ENCODE peak calls at places on chromosomes 1 and 21, in ten cellular contexts. Z is hepatocyte; V is LNCaP clone FGC; H is fibroblast of mammary gland; K is cardiac muscle cell; B is cardiac fibroblast; P is heart left ventricle; U is neural crest cell; M is activated CD8-positive, alpha-beta T cell treated with anti-CD3 and anti-CD28 coated beads for 36 hours; O is brain microvascular endothelial cell. D is an unnamed sample.

GRCh38 chr1:13619909-13620308 is 36.3 kb downstream of the PDPN start:
- DNase-seq in O (no peak), V (no peak), K (no peak), P (no peak), Z (peak; percentile 68), M (no peak), B (peak; percentile 69), U (no peak), H (peak; percentile 78), D (no peak)

GRCh38 chr1:17984510-17985085 is 123.0 kb upstream of the IGSF21 start:
- DNase-seq in M (peak; percentile 54), B (no peak), V (no peak), Z (peak; percentile 38), H (peak; percentile 33), O (no peak), P (no peak), U (peak; percentile 58), K (peak; percentile 47), D (peak; percentile 50)

GRCh38 chr21:42337830-42338729 is 12.7 kb downstream of the TFF2 start:
- DNase-seq in K (peak; percentile 63), H (peak; percentile 37), U (peak; percentile 65), O (peak; percentile 34), V (peak; percentile 89), M (peak; percentile 94), Z (peak; percentile 88), B (peak; percentile 50), P (peak; percentile 47), D (peak; percentile 83)

GRCh38 chr1:101199637-101199982 is 37.2 kb upstream of the S1PR1 start:
- DNase-seq in Z (no peak), P (no peak), O (no peak), V (no peak), H (no peak), U (no peak), B (no peak), K (no peak), M (no peak), D (no peak)

GRCh38 chr1:201384406-201384782 is 6.9 kb upstream of the TNNT2 start:
- DNase-seq in U (no peak), O (no peak), K (no peak), M (no peak), P (no peak), Z (no peak), H (peak; percentile 7), B (no peak), V (no peak), D (no peak)

GRCh38 chr21:32861871-32862270 is 90.3 kb upstream of the PAXBP1 start:
- DNase-seq in M (no peak), H (peak; percentile 78), P (no peak), Z (no peak), O (no peak), V (no peak), U (no peak), B (peak; percentile 73), K (no peak), D (no peak)

GRCh38 chr1:43069481-43070050 is 102.5 kb downstream of the EBNA1BP2 start:
- DNase-seq in M (no peak), V (no peak), P (no peak), Z (peak; percentile 62), H (no peak), U (no peak), B (peak; percentile 31), K (peak; percentile 43), O (no peak), D (no peak)

GRCh38 chr21:38379171-38379570 is 119.1 kb downstream of the ERG start:
- DNase-seq in P (no peak), K (no peak), O (no peak), V (no peak), B (no peak), H (no peak), Z (no peak), M (no peak), U (no peak), D (no peak)

GRCh38 chr21:37530901-37531351 is 164.4 kb downstream of the DYRK1A start:
- DNase-seq in K (no peak), H (no peak), V (no peak), U (no peak), B (no peak), Z (no peak), O (no peak), M (no peak), P (no peak), D (no peak)

GRCh38 chr1:63821650-63822049 is 47.8 kb downstream of the ROR1 start:
- DNase-seq in P (no peak), H (peak; percentile 74), U (no peak), Z (peak; percentile 21), O (no peak), V (no peak), K (no peak), M (no peak), B (peak; percentile 75), D (no peak)

GRCh38 chr1:61182049-61182448 is 99.7 kb downstream of the NFIA start:
- DNase-seq in V (no peak), K (peak; percentile 36), O (peak; percentile 83), Z (peak; percentile 36), H (peak; percentile 94), P (no peak), U (no peak), B (peak; percentile 63), M (no peak), D (no peak)

GRCh38 chr1:101302831-101303511 is 66.2 kb downstream of the S1PR1 start:
- DNase-seq in K (no peak), H (peak; percentile 51), P (no peak), M (no peak), B (peak; percentile 44), U (no peak), V (no peak), Z (no peak), O (peak; percentile 14), D (no peak)

GRCh38 chr1:14438127-14438769 is 160.2 kb upstream of the KAZN start:
- DNase-seq in O (no peak), M (no peak), V (no peak), H (no peak), B (no peak), U (no peak), P (no peak), Z (no peak), K (no peak), D (no peak)

GRCh38 chr1:37130221-37130948 is 96.1 kb upstream of the GRIK3 start:
- DNase-seq in V (no peak), U (no peak), O (no peak), K (no peak), M (no peak), P (no peak), Z (no peak), H (no peak), B (no peak), D (no peak)

GRCh38 chr1:37125295-37125694 is 91.0 kb upstream of the GRIK3 start:
- DNase-seq in M (no peak), B (no peak), U (no peak), O (no peak), K (no peak), Z (no peak), P (no peak), V (no peak), H (no peak), D (no peak)

GRCh38 chr1:37124501-37124900 is 90.2 kb upstream of the GRIK3 start:
- DNase-seq in B (no peak), V (no peak), P (no peak), O (no peak), M (no peak), Z (no peak), K (no peak), H (no peak), U (no peak), D (no peak)

GRCh38 chr1:37128091-37128490 is 93.8 kb upstream of the GRIK3 start:
- DNase-seq in O (no peak), B (no peak), K (no peak), U (no peak), V (no peak), M (no peak), P (no peak), H (no peak), Z (peak; percentile 14), D (no peak)

GRCh38 chr1:37127254-37127748 is 93.0 kb upstream of the GRIK3 start:
- DNase-seq in K (no peak), V (no peak), U (no peak), O (no peak), M (no peak), B (no peak), H (no peak), P (no peak), Z (no peak), D (no peak)
- TF ChIP-seq CTCF in K (no peak), V (no peak), U (no peak), O (no peak), M (no peak), B (no peak), H (no peak), P (no peak), Z (no peak), D (no peak)

GRCh38 chr1:162736184-162736583 is 54.3 kb upstream of the HSD17B7 start:
- DNase-seq in K (no peak), V (no peak), B (no peak), Z (no peak), P (no peak), M (no peak), H (no peak), U (no peak), O (no peak), D (no peak)
- TF ChIP-seq CTCF in K (no peak), V (no peak), B (no peak), Z (no peak), P (no peak), M (no peak), H (no peak), U (no peak), O (no peak), D (no peak)

GRCh38 chr21:34922487-34922886 is 126.6 kb downstream of the RUNX1 start:
- DNase-seq in K (no peak), B (no peak), U (no peak), O (no peak), P (no peak), Z (no peak), V (no peak), H (no peak), M (no peak), D (no peak)
- TF ChIP-seq CTCF in K (peak; percentile 9), B (no peak), U (no peak), O (no peak), P (no peak), Z (no peak), V (no peak), H (no peak), M (no peak), D (no peak)

DNA sequence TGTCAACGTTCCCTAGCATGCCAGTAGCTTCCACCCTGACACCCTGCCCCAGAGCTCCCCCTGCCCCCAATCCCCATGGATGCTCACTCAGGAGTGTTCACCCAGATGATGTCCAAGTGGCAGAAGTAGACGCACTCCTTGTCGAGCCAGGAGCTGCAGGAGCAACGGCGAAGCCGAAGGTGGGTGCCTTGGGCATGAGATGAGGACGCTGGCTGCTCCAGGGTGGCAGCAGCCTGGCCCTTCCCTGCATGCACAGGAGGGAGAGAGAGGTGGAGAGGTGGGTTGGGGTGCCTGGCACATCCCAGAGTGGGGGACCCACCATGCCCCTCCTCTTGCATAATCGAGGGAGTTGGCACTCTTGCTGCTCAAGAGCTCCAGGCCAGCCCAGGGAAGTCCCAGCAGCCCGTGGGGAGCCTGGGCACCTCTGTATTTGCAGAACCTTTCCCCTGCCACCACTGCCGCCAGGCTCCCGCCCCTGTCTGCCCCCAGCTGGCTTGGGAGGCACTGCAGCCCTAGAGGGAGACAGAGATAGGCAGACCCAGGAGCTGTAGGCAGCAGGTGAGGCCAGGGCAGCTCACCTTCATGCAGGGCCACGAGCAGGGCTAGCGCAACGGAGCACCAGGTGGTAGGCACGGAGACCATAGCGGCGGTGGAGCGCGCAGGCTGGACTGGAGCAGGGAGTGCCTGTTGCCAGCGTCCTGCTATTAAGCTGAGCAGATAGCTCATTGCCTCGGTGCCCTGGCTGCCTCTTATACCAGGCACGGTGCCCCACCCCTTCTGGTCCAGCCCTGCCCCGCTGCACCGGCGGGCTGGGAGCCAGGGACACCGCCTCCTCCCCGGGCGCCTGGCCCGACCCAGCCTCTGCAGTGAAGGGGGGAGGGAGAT is at the start of gene EDN2:
- DNase-seq in P (peak; percentile 74), H (no peak), Z (no peak), K (peak; percentile 54), O (no peak), V (peak; percentile 65), U (no peak), B (no peak), M (no peak), D (no peak)
- TF ChIP-seq CTCF in P (no peak), H (no peak), Z (peak; percentile 12), K (peak; percentile 25), O (peak; percentile 55), V (peak; percentile 47), U (peak; percentile 28), B (peak; percentile 5), M (no peak), D (no peak)